ENCODE peak calls at places on chromosomes 4 and X, in eight cellular contexts. H, D, R, M, F, Q, B and U are unnamed samples.

GRCh38 chr4:34464196-34464595 is 1780.1 kb downstream of the ARAP2 start:
- DNase-seq in Q (no peak), D (no peak), R (no peak), M (no peak), F (no peak), B (peak; percentile 17), H (no peak), U (no peak)

GRCh38 chr4:101009471-101009870 is 337.9 kb downstream of the PPP3CA start:
- DNase-seq in H (no peak), B (no peak), F (peak; percentile 82), Q (no peak), D (no peak), R (no peak), M (no peak), U (no peak)

GRCh38 chr4:159368320-159368719 is 265.4 kb downstream of the RAPGEF2 start:
- DNase-seq in H (no peak), R (no peak), F (no peak), Q (no peak), D (no peak), M (no peak), B (no peak), U (no peak)

GRCh38 chr4:73803213-73803612 is 33.3 kb upstream of the CXCL6 start:
- DNase-seq in F (no peak), H (no peak), D (no peak), Q (no peak), R (no peak), B (no peak), M (no peak), U (no peak)

GRCh38 chrX:41153453-41153852 is 68.2 kb downstream of the USP9X start:
- DNase-seq in H (no peak), F (no peak), D (no peak), M (peak; percentile 78), B (peak; percentile 19), Q (no peak), R (no peak), U (no peak)

GRCh38 chr4:41058426-41058825 is 155.9 kb downstream of the APBB2 start:
- DNase-seq in H (no peak), B (no peak), M (no peak), F (no peak), D (no peak), R (no peak), Q (no peak), U (no peak)

GRCh38 chr4:5710065-5710961 is 688 bp upstream of the EVC start:
- DNase-seq in Q (peak; percentile 31), M (peak; percentile 48), H (no peak), D (peak; percentile 20), F (peak; percentile 36), R (peak; percentile 75), B (peak; percentile 68), U (no peak)

GRCh38 chr4:142846729-142847606 is 867 bp upstream of the INPP4B start:
- DNase-seq in R (peak; percentile 63), F (peak; percentile 75), D (peak; percentile 90), M (peak; percentile 18), H (peak; percentile 77), Q (peak; percentile 32), B (peak; percentile 68), U (peak; percentile 85)

GRCh38 chr4:147777456-147778091 is 45.7 kb downstream of the ARHGAP10 start:
- DNase-seq in M (no peak), R (no peak), H (no peak), F (no peak), B (peak; percentile 76), Q (no peak), D (peak; percentile 60), U (no peak)

GRCh38 chrX:53594354-53594753 is 92.2 kb downstream of the HUWE1 start:
- DNase-seq in B (no peak), H (no peak), M (peak; percentile 5), F (no peak), R (no peak), Q (no peak), D (no peak), U (no peak)

GRCh38 chrX:75278991-75279390 is 5.1 kb downstream of the UPRT start:
- DNase-seq in Q (no peak), H (no peak), M (no peak), F (no peak), B (peak; percentile 66), R (no peak), D (no peak), U (peak; percentile 55)

GRCh38 chr4:38983756-38984647 is 48.2 kb downstream of the TMEM156 start:
- DNase-seq in H (no peak), F (no peak), R (peak; percentile 11), M (peak; percentile 45), B (no peak), D (no peak), Q (peak; percentile 23), U (no peak)

GRCh38 chr4:142405021-142405991 is 440.8 kb downstream of the INPP4B start:
- DNase-seq in D (peak; percentile 69), B (peak; percentile 68), Q (peak; percentile 15), R (no peak), F (peak; percentile 23), H (peak; percentile 80), M (peak; percentile 80), U (peak; percentile 60)

GRCh38 chr4:165299399-165300060 is 27.9 kb upstream of the MSMO1 start:
- DNase-seq in M (no peak), Q (no peak), D (no peak), B (no peak), R (no peak), H (no peak), F (no peak), U (no peak)

GRCh38 chr4:165297626-165298025 is 29.8 kb upstream of the MSMO1 start:
- DNase-seq in F (no peak), H (no peak), M (no peak), D (no peak), Q (no peak), R (no peak), B (no peak), U (no peak)

GRCh38 chr4:165302658-165303057 is 24.8 kb upstream of the MSMO1 start:
- DNase-seq in F (no peak), D (no peak), M (no peak), R (no peak), Q (no peak), H (no peak), B (no peak), U (no peak)

GRCh38 chr4:165301833-165302232 is 25.6 kb upstream of the MSMO1 start:
- DNase-seq in R (no peak), H (peak; percentile 43), Q (no peak), D (no peak), M (peak; percentile 66), B (no peak), F (peak; percentile 48), U (no peak)
- H3K9ac ChIP-seq in R (no peak overlapping the region), H (peak overlapping the region; percentile 39), Q (no peak overlapping the region), D (no peak overlapping the region), M (peak overlapping the region; percentile 20), B (no peak overlapping the region), F (no peak overlapping the region), U (no peak overlapping the region)

GRCh38 chrX:43562372-43562771 is 93.7 kb upstream of the MAOA start:
- DNase-seq in H (no peak), M (peak; percentile 56), F (no peak), B (no peak), D (no peak), Q (no peak), R (no peak), U (no peak)

GRCh38 chrX:43564953-43565352 is 91.1 kb upstream of the MAOA start:
- DNase-seq in F (no peak), D (peak; percentile 37), R (no peak), B (no peak), M (no peak), H (no peak), Q (no peak), U (no peak)

GRCh38 chrX:43560247-43560946 is 95.7 kb upstream of the MAOA start:
- DNase-seq in F (no peak), D (no peak), R (no peak), M (no peak), Q (no peak), H (no peak), B (no peak), U (no peak)

DNA sequence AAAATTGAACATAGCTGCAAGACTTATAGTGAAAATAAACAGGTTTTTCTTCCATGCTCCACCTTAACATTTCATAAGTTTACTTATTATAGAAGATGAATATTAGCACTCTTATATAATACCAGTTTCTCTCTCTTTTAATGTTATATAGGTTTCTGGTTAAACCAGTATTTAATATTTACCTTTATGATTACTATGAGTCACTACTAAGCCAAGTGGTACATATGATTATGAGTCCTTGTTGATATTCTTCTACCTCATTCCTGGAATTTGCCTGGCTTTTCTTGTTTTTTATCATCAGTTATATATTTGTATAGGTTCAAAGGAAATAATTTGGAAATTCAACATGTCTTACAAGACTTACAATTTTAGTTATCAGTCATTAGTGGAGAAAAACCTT is 89.9 kb upstream of the MAOA start:
- DNase-seq in M (no peak), D (peak; percentile 69), F (no peak), R (no peak), Q (no peak), B (no peak), H (no peak), U (no peak)
- H3K27me3 ChIP-seq in M (no peaks in the 10 kb centered on the region), D (no peaks in the 10 kb centered on the region), F (no peaks in the 10 kb centered on the region), R (no peaks in the 10 kb centered on the region), Q (no peaks in the 10 kb centered on the region), B (no peaks in the 10 kb centered on the region), H (no peaks in the 10 kb centered on the region), U (no peaks in the 10 kb centered on the region)

GRCh38 chr4:177461606-177462005 is 19.4 kb upstream of the AGA start:
- DNase-seq in R (no peak), M (no peak), D (no peak), H (no peak), Q (no peak), B (no peak), F (no peak), U (no peak)

GRCh38 chr4:177460460-177460859 is 18.2 kb upstream of the AGA start:
- DNase-seq in F (no peak), R (no peak), B (no peak), H (no peak), D (no peak), Q (no peak), M (no peak), U (no peak)

GRCh38 chr4:177464026-177464425 is 21.8 kb upstream of the AGA start:
- DNase-seq in R (no peak), Q (no peak), D (peak; percentile 84), F (no peak), B (no peak), H (no peak), M (no peak), U (no peak)
- H3K9ac ChIP-seq in R (no peak overlapping the region), Q (no peak overlapping the region), D (no peak overlapping the region), F (no peak overlapping the region), B (no peak overlapping the region), H (no peak overlapping the region), M (no peak overlapping the region), U (no peak overlapping the region)

DNA sequence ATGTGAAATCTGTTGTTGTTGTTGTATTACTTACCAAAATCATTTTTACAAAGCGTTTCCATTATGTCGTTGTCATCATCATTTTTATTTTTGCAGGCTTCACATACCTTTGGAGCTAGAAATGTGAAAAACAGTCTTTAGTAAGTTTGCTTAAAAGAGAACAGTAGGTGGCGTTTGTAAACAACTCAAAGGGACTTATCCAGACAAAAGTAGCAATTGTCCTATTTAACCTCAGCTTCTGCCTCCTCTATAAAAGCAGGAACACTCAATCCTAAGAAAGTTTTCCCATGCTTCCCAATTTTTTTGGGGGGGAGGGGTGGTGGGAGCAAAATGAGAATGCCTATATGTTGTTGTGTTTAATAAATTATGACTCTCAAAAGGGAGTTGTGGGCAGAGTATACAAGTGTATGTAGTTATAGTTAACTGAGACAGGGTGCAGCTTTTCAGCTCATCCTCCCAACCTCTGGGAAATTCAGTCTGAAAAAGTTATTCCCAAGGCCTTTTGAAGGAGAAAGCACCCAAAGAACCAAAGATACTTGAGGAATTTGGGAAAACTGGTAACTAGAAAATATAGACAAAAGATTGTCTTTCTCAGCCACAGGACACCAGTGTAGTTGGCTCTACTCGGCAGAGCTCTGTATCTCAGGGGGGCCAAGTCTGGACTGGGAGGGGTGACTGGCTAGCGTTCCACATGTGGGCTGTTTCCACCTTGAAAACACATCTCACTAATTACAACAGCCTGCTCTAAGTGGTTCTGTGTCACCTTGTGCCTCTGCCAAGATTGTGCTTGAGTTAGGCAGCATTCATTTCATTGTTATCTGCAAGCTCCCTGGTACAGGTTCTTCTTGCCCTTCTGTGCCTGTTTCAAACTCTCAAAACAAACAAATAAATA is 2.8 kb downstream of the SFRP2 start:
- DNase-seq in Q (no peak), M (peak; percentile 55), D (peak; percentile 53), H (no peak), F (peak; percentile 39), R (peak; percentile 34), B (peak; percentile 67), U (peak; percentile 53)
- H3K27me3 ChIP-seq in Q (no peaks in the 10 kb centered on the region), M (peaks cover 33% of the 10 kb centered on the region), D (peaks cover 25% of the 10 kb centered on the region), H (no peaks in the 10 kb centered on the region), F (no peaks in the 10 kb centered on the region), R (peaks cover 50% of the 10 kb centered on the region), B (no peaks in the 10 kb centered on the region), U (peaks cover 42% of the 10 kb centered on the region)